ENCODE peak calls at places on chromosomes 4 and X, in four cellular contexts. One of them, this sample, is unnamed. For H3K9me3 and H3K4me1, the result is how much of the 10 kb centered on the place peaks cover.

GRCh38 chr4:109462802-109463201 is 29.2 kb downstream of the SEC24B start:
- DNase-seq in transverse colon: no peak
- DNase-seq in left ventricle myocardium inferior: no peak
- DNase-seq in stomach: no peak
- DNase-seq in this sample: no peak

GRCh38 chr4:28225689-28226353 is 1365.2 kb downstream of the STIM2 start:
- DNase-seq in stomach: no peak
- DNase-seq in left ventricle myocardium inferior: no peak
- DNase-seq in transverse colon: no peak
- DNase-seq in this sample: no peak

GRCh38 chrX:154531626-154532025 is 15.0 kb downstream of the G6PD start:
- DNase-seq in left ventricle myocardium inferior: no peak
- DNase-seq in transverse colon: no peak
- DNase-seq in stomach: no peak
- DNase-seq in this sample: peak

GRCh38 chr4:128579454-128579853 is 230.0 kb upstream of the JADE1 start:
- DNase-seq in stomach: no peak
- DNase-seq in left ventricle myocardium inferior: no peak
- DNase-seq in transverse colon: no peak
- DNase-seq in this sample: no peak

GRCh38 chr4:158111241-158111640 is 61.6 kb downstream of the GASK1B start:
- DNase-seq in left ventricle myocardium inferior: no peak
- DNase-seq in transverse colon: no peak
- DNase-seq in stomach: no peak
- DNase-seq in this sample: no peak

GRCh38 chrX:69155786-69156520 is 9.3 kb downstream of the PJA1 start:
- DNase-seq in transverse colon: no peak
- DNase-seq in left ventricle myocardium inferior: no peak
- DNase-seq in stomach: no peak
- DNase-seq in this sample: no peak

GRCh38 chr4:6280365-6280996 is 10.8 kb downstream of the WFS1 start:
- DNase-seq in left ventricle myocardium inferior: no peak
- DNase-seq in transverse colon: no peak
- DNase-seq in stomach: no peak
- DNase-seq in this sample: no peak

GRCh38 chrX:138691186-138691585 is 20.3 kb downstream of the FGF13 start:
- DNase-seq in transverse colon: no peak
- DNase-seq in left ventricle myocardium inferior: no peak
- DNase-seq in stomach: no peak
- DNase-seq in this sample: no peak

GRCh38 chr4:125313497-125313896 is 1.3 kb upstream of the FAT4 start:
- DNase-seq in transverse colon: no peak
- DNase-seq in left ventricle myocardium inferior: no peak
- DNase-seq in stomach: no peak
- DNase-seq in this sample: no peak

GRCh38 chr4:145731026-145731425 is 51.1 kb downstream of the C4orf51 start:
- DNase-seq in left ventricle myocardium inferior: no peak
- DNase-seq in stomach: peak
- DNase-seq in transverse colon: peak
- DNase-seq in this sample: no peak

GRCh38 chrX:115679460-115679859 is 118.5 kb downstream of the PLS3 start:
- DNase-seq in left ventricle myocardium inferior: no peak
- DNase-seq in transverse colon: no peak
- DNase-seq in stomach: no peak
- DNase-seq in this sample: no peak

GRCh38 chr4:121392426-121393086 is 11.7 kb upstream of the QRFPR start:
- DNase-seq in left ventricle myocardium inferior: no peak
- DNase-seq in transverse colon: no peak
- DNase-seq in stomach: no peak
- DNase-seq in this sample: no peak

GRCh38 chr4:13329963-13330362 is 154.2 kb downstream of the RAB28 start:
- DNase-seq in stomach: no peak
- DNase-seq in left ventricle myocardium inferior: no peak
- DNase-seq in transverse colon: no peak
- DNase-seq in this sample: peak

GRCh38 chr4:150379454-150379853 is 202.5 kb upstream of the MAB21L2 start:
- DNase-seq in stomach: no peak
- DNase-seq in transverse colon: no peak
- DNase-seq in left ventricle myocardium inferior: no peak
- DNase-seq in this sample: no peak

GRCh38 chrX:45775462-45775861 is 574.8 kb upstream of the DIPK2B start:
- DNase-seq in left ventricle myocardium inferior: no peak
- DNase-seq in transverse colon: no peak
- DNase-seq in stomach: no peak
- DNase-seq in this sample: no peak

GRCh38 chr4:139584784-139585183 is 28.8 kb upstream of the SETD7 start:
- DNase-seq in transverse colon: no peak
- DNase-seq in left ventricle myocardium inferior: no peak
- DNase-seq in stomach: no peak
- DNase-seq in this sample: no peak

GRCh38 chrX:138711399-138712347 is at the start of gene FGF13:
- DNase-seq in transverse colon: peak
- DNase-seq in stomach: peak
- DNase-seq in left ventricle myocardium inferior: peak
- DNase-seq in this sample: peak

GRCh38 chr4:187929024-187929423 is 66.5 kb upstream of the ZFP42 start:
- DNase-seq in stomach: no peak
- DNase-seq in left ventricle myocardium inferior: no peak
- DNase-seq in transverse colon: no peak
- DNase-seq in this sample: no peak

GRCh38 chr4:100694467-100694866 is 176.6 kb upstream of the EMCN start:
- DNase-seq in transverse colon: no peak
- DNase-seq in left ventricle myocardium inferior: no peak
- DNase-seq in stomach: no peak
- DNase-seq in this sample: no peak

GRCh38 chr4:165398570-165398969 is 19.8 kb downstream of the CPE start:
- DNase-seq in left ventricle myocardium inferior: no peak
- DNase-seq in stomach: no peak
- DNase-seq in transverse colon: no peak
- DNase-seq in this sample: no peak

GRCh38 chr4:141643557-141643956 is 7.2 kb downstream of the IL15 start:
- DNase-seq in left ventricle myocardium inferior: no peak
- DNase-seq in transverse colon: no peak
- DNase-seq in stomach: no peak
- DNase-seq in this sample: no peak

GRCh38 chr4:119100640-119101039 is 35.0 kb upstream of the MYOZ2 start:
- DNase-seq in transverse colon: no peak
- DNase-seq in left ventricle myocardium inferior: no peak
- DNase-seq in stomach: no peak
- DNase-seq in this sample: no peak

GRCh38 chr4:88419874-88420273 is 37.0 kb upstream of the HERC5 start:
- DNase-seq in transverse colon: no peak
- DNase-seq in left ventricle myocardium inferior: no peak
- DNase-seq in stomach: no peak
- DNase-seq in this sample: no peak

GRCh38 chr4:183289688-183290087 is 30.4 kb downstream of the CLDN22 start:
- DNase-seq in left ventricle myocardium inferior: no peak
- DNase-seq in transverse colon: no peak
- DNase-seq in stomach: no peak
- DNase-seq in this sample: peak

GRCh38 chr4:166675411-166675810 is 558.9 kb downstream of the SPOCK3 start:
- DNase-seq in stomach: no peak
- DNase-seq in left ventricle myocardium inferior: no peak
- DNase-seq in transverse colon: no peak
- DNase-seq in this sample: no peak

DNA sequence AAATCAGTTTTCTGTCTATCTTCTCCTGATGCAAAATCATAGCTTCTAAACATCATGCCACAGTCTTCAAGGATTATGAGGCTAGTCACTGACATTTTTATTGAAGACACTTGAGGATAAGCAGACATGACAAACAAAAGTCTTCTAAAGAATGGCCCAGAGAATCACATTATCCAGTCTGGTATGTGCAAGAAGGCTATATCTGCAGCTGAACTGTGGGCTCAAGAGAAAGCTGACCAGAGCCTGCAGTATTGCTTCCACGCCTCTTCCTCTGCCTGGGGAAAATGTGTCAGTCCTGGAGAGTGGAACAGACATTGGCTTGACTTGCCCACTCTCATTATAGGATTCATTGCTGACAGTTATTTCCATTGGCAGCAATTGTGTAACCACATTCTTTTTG is 553.5 kb downstream of the SPOCK3 start:
- DNase-seq in transverse colon: no peak
- DNase-seq in left ventricle myocardium inferior: no peak
- DNase-seq in stomach: no peak
- DNase-seq in this sample: no peak
- H3K9me3 ChIP-seq in transverse colon: under half
- H3K9me3 ChIP-seq in left ventricle myocardium inferior: under half
- H3K9me3 ChIP-seq in stomach: under half
- H3K9me3 ChIP-seq in this sample: under half

GRCh38 chr4:3073158-3074077 is 920 bp downstream of the HTT-AS start:
- DNase-seq in stomach: no peak
- DNase-seq in transverse colon: no peak
- DNase-seq in left ventricle myocardium inferior: peak
- DNase-seq in this sample: no peak
- H3K27ac ChIP-seq in stomach: peak
- H3K27ac ChIP-seq in transverse colon: peak
- H3K27ac ChIP-seq in left ventricle myocardium inferior: peak
- H3K27ac ChIP-seq in this sample: no peak

GRCh38 chrX:120642871-120643270 is 13.0 kb upstream of the C1GALT1C1 start:
- DNase-seq in stomach: no peak
- DNase-seq in transverse colon: no peak
- DNase-seq in left ventricle myocardium inferior: no peak
- DNase-seq in this sample: no peak

DNA sequence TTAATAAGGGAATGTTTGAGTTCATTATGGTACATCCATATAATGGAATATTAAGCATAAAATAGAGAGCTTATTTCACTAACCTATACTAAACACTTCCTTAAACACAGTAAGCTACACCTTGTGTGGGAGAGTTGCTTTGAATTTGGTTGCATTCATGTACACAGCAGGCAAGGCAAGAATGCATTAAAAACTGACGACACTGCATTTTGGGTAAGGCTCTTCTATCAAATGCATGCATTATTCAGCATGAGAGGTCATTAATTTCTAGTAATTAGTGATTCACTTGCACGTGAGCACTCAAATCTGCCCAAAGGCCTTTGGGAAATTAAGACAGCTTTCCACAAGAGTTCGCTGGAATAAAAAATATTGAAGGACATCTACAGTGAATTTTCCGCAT is 8.8 kb upstream of the C1GALT1C1 start:
- DNase-seq in transverse colon: no peak
- DNase-seq in left ventricle myocardium inferior: no peak
- DNase-seq in stomach: no peak
- DNase-seq in this sample: no peak
- H3K4me1 ChIP-seq in transverse colon: under half
- H3K4me1 ChIP-seq in left ventricle myocardium inferior: under half
- H3K4me1 ChIP-seq in stomach: under half
- H3K4me1 ChIP-seq in this sample: under half

GRCh38 chr4:11729548-11729947 is 300.9 kb upstream of the HS3ST1 start:
- DNase-seq in left ventricle myocardium inferior: no peak
- DNase-seq in transverse colon: no peak
- DNase-seq in stomach: no peak
- DNase-seq in this sample: no peak
- H3K9me3 ChIP-seq in left ventricle myocardium inferior: under half
- H3K9me3 ChIP-seq in transverse colon: under half
- H3K9me3 ChIP-seq in stomach: under half
- H3K9me3 ChIP-seq in this sample: under half

GRCh38 chr4:62260256-62260655 is 1060.1 kb downstream of the ADGRL3 start:
- DNase-seq in left ventricle myocardium inferior: no peak
- DNase-seq in stomach: no peak
- DNase-seq in transverse colon: no peak
- DNase-seq in this sample: no peak
- H3K27ac ChIP-seq in left ventricle myocardium inferior: no peak
- H3K27ac ChIP-seq in stomach: no peak
- H3K27ac ChIP-seq in transverse colon: no peak
- H3K27ac ChIP-seq in this sample: no peak

GRCh38 chr4:26862381-26862915 is 1.8 kb downstream of the STIM2 start:
- DNase-seq in transverse colon: no peak
- DNase-seq in stomach: no peak
- DNase-seq in left ventricle myocardium inferior: no peak
- DNase-seq in this sample: no peak

GRCh38 chr4:26859762-26860156 is 882 bp upstream of the STIM2 start:
- DNase-seq in stomach: no peak
- DNase-seq in left ventricle myocardium inferior: no peak
- DNase-seq in transverse colon: no peak
- DNase-seq in this sample: no peak

GRCh38 chr4:26861434-26862186 is 969 bp downstream of the STIM2 start:
- DNase-seq in left ventricle myocardium inferior: peak
- DNase-seq in stomach: peak
- DNase-seq in transverse colon: peak
- DNase-seq in this sample: peak

GRCh38 chr4:26860157-26860921 is at the start of gene STIM2:
- DNase-seq in transverse colon: peak
- DNase-seq in stomach: peak
- DNase-seq in left ventricle myocardium inferior: peak
- DNase-seq in this sample: peak

DNA sequence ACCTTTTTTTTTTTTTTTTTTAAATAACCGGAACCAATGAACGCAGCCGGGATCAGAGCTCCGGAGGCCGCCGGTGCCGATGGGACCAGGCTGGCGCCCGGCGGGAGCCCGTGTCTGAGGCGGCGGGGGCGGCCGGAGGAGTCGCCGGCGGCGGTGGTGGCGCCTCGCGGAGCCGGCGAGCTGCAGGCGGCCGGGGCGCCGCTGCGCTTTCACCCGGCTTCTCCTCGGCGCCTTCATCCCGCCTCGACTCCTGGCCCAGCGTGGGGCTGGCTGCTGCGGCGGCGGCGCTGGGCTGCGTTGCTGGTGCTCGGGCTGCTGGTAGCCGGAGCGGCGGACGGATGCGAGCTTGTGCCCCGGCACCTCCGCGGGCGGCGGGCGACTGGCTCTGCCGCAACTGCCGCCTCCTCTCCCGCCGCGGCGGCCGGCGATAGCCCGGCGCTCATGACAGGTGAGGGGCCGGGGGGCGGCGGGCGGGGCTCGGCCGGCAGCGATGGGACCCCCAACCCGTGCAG is 337 bp downstream of the STIM2 start:
- DNase-seq in stomach: peak
- DNase-seq in left ventricle myocardium inferior: peak
- DNase-seq in transverse colon: peak
- DNase-seq in this sample: peak
- H3K4me1 ChIP-seq in stomach: half or more
- H3K4me1 ChIP-seq in left ventricle myocardium inferior: half or more
- H3K4me1 ChIP-seq in transverse colon: under half
- H3K4me1 ChIP-seq in this sample: under half